ENCODE peak calls at places on chromosomes 16 and 17, in four cellular contexts. D is heart left ventricle; Y is CD8-positive, alpha-beta memory T cell; H is small intestine. M is an unnamed sample.

GRCh38 chr16:90020260-90020837 is 1.1 kb upstream of the DBNDD1 start:
- DNase-seq in D (no peak), Y (no peak), H (no peak), M (no peak)

GRCh38 chr17:81193470-81194224 is 27.6 kb upstream of the AATK start:
- DNase-seq in D (no peak), Y (no peak), H (no peak), M (no peak)

GRCh38 chr16:84322749-84323148 is 28.1 kb downstream of the WFDC1 start:
- DNase-seq in D (no peak), Y (no peak), H (no peak), M (no peak)

GRCh38 chr17:64216385-64217248 is 46.4 kb downstream of the TEX2 start:
- DNase-seq in D (peak), Y (no peak), H (peak), M (peak)

GRCh38 chr17:82117139-82118090 is 19.4 kb upstream of the FASN start:
- DNase-seq in D (no peak), Y (no peak), H (no peak), M (no peak)

GRCh38 chr17:55672585-55673501 is 49.8 kb downstream of the TMEM100 start:
- DNase-seq in D (no peak), Y (no peak), H (no peak), M (no peak)

GRCh38 chr17:14299261-14300093 is 1.4 kb upstream of the HS3ST3B1 start:
- DNase-seq in D (peak), Y (peak), H (no peak), M (no peak)

GRCh38 chr17:79933863-79934652 is 94.8 kb upstream of the CBX4 start:
- DNase-seq in D (no peak), Y (no peak), H (peak), M (no peak)

GRCh38 chr17:15257316-15257925 is 7.7 kb downstream of the PMP22 start:
- DNase-seq in D (peak), Y (peak), H (peak), M (peak)

GRCh38 chr16:27239906-27240655 is 28.5 kb downstream of the NSMCE1 start:
- DNase-seq in D (no peak), Y (no peak), H (no peak), M (no peak)

GRCh38 chr17:71885662-71886061 is 235.2 kb upstream of the SOX9 start:
- DNase-seq in D (no peak), Y (no peak), H (no peak), M (no peak)

GRCh38 chr17:43573579-43574321 is 27.6 kb upstream of the ETV4 start:
- DNase-seq in D (no peak), Y (no peak), H (peak), M (no peak)

GRCh38 chr16:16029431-16030011 is 80.1 kb downstream of the ABCC1 start:
- DNase-seq in D (no peak), Y (no peak), H (no peak), M (no peak)

GRCh38 chr17:80891096-80892018 is 100.3 kb upstream of the CHMP6 start:
- DNase-seq in D (peak), Y (peak), H (peak), M (peak)

GRCh38 chr17:82231312-82231561 is 2.4 kb downstream of the SLC16A3 start:
- DNase-seq in D (no peak), Y (no peak), H (no peak), M (no peak)

GRCh38 chr17:72719582-72720493 is 372.6 kb downstream of the SLC39A11 start:
- DNase-seq in D (no peak), Y (peak), H (peak), M (no peak)

GRCh38 chr17:39002991-39003715 is 36.0 kb upstream of the FBXO47 start:
- DNase-seq in D (peak), Y (no peak), H (peak), M (peak)

GRCh38 chr17:2120550-2121335 is 65.8 kb downstream of the HIC1 start:
- DNase-seq in D (no peak), Y (no peak), H (no peak), M (no peak)

GRCh38 chr17:38568845-38569510 is 36.8 kb downstream of the SRCIN1 start:
- DNase-seq in D (no peak), Y (no peak), H (no peak), M (no peak)

GRCh38 chr16:84090212-84090611 is 26.5 kb downstream of the MBTPS1 start:
- DNase-seq in D (no peak), Y (no peak), H (no peak), M (no peak)

GRCh38 chr17:8338806-8339205 is 834 bp upstream of the ODF4 start:
- DNase-seq in D (no peak), Y (no peak), H (no peak), M (no peak)

GRCh38 chr17:57264776-57265175 is 8.5 kb downstream of the MSI2 start:
- DNase-seq in D (no peak), Y (no peak), H (no peak), M (no peak)

GRCh38 chr16:30142672-30143346 is 19.8 kb upstream of the MAPK3 start:
- DNase-seq in D (no peak), Y (no peak), H (peak), M (no peak)

GRCh38 chr16:68655806-68656205 is 10.7 kb downstream of the CDH3 start:
- DNase-seq in D (no peak), Y (no peak), H (no peak), M (no peak)

GRCh38 chr17:33234930-33235685 is 58.0 kb downstream of the ASIC2 start:
- DNase-seq in D (peak), Y (no peak), H (peak), M (no peak)

GRCh38 chr17:17606416-17607000 is 15.0 kb upstream of the PEMT start:
- DNase-seq in D (no peak), Y (no peak), H (peak), M (no peak)

GRCh38 chr17:41629826-41630670 is 5.7 kb upstream of the KRT17 start:
- DNase-seq in D (peak), Y (no peak), H (peak), M (no peak)

GRCh38 chr17:7014995-7015586 is 2.7 kb downstream of the RNASEK start:
- DNase-seq in D (no peak), Y (peak), H (no peak), M (no peak)

GRCh38 chr17:29461807-29462206 is 71.6 kb downstream of the TAOK1 start:
- DNase-seq in D (no peak), Y (no peak), H (no peak), M (no peak)

GRCh38 chr17:82449136-82449882 is 1.2 kb downstream of the CYBC1 start:
- DNase-seq in D (no peak), Y (peak), H (peak), M (no peak)

GRCh38 chr17:7989781-7990655 is 12.4 kb upstream of the GUCY2D start:
- DNase-seq in D (peak), Y (peak), H (peak), M (peak)

GRCh38 chr17:82019905-82020873 is 2.5 kb downstream of the CENPX start:
- DNase-seq in D (peak), Y (peak), H (peak), M (no peak)

GRCh38 chr17:78341559-78342437 is 18.1 kb downstream of the SOCS3 start:
- DNase-seq in D (peak), Y (peak), H (peak), M (peak)

GRCh38 chr17:29140051-29140582 is 40.1 kb downstream of the MYO18A start:
- DNase-seq in D (peak), Y (peak), H (peak), M (peak)

GRCh38 chr17:55734128-55734781 is 11.6 kb upstream of the TMEM100 start:
- DNase-seq in D (no peak), Y (no peak), H (no peak), M (no peak)

GRCh38 chr17:29054835-29055234 is 11.9 kb downstream of the PIPOX start:
- DNase-seq in D (no peak), Y (no peak), H (no peak), M (no peak)

GRCh38 chr16:49204191-49204590 is 77.4 kb downstream of the CBLN1 start:
- DNase-seq in D (no peak), Y (no peak), H (no peak), M (no peak)

GRCh38 chr17:968812-969766 is 10.5 kb downstream of the NXN start:
- DNase-seq in D (peak), Y (no peak), H (no peak), M (no peak)
- H3K4me3 ChIP-seq in D (no peak), Y (no peak), H (no peak), M (peak)

DNA sequence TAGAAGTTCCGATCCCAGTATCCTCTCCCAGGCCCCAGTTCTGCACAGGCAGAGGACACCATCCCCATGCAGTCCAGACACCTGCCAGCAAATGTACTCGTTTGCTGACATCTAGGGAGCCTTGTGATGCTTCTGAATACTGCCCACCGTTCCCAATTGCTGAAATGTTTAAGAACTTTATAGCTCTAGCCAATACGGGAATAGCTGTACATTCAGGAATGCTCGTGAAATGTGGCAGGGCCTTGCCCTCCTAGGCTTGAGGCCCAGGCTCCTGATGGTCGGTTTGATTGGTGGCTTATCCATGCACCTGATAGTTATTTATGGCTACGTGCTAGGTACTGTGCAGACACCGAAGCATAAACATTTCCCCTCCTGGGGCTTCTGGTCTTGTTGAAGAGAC is 255.5 kb downstream of the PRKCA start:
- DNase-seq in D (no peak), Y (no peak), H (no peak), M (no peak)
- H3K4me3 ChIP-seq in D (no peak), Y (no peak), H (no peak), M (no peak)

GRCh38 chr17:4740025-4740351 is 260 bp upstream of the CXCL16 start:
- DNase-seq in D (no peak), Y (no peak), H (no peak), M (no peak)

GRCh38 chr17:4742133-4742532 is 2.4 kb upstream of the CXCL16 start:
- DNase-seq in D (no peak), Y (no peak), H (no peak), M (no peak)

GRCh38 chr17:4739122-4740024 is at the start of the genes CXCL16 and ZMYND15:
- DNase-seq in D (peak), Y (peak), H (peak), M (peak)

GRCh38 chr17:4741544-4741943 is 1.8 kb upstream of the CXCL16 start:
- DNase-seq in D (no peak), Y (no peak), H (no peak), M (no peak)

GRCh38 chr17:4740584-4740983 is 856 bp upstream of the CXCL16 start:
- DNase-seq in D (no peak), Y (no peak), H (no peak), M (no peak)
- H3K4me3 ChIP-seq in D (no peak), Y (peak), H (no peak), M (no peak)

GRCh38 chr17:61158372-61158771 is 241.3 kb upstream of the TBX2 start:
- DNase-seq in D (no peak), Y (no peak), H (no peak), M (no peak)
- H3K4me3 ChIP-seq in D (no peak), Y (no peak), H (no peak), M (no peak)

GRCh38 chr16:88655053-88655732 is 4.3 kb upstream of the CYBA start:
- DNase-seq in D (peak), Y (no peak), H (no peak), M (no peak)

GRCh38 chr16:88657371-88657770 is 5.5 kb downstream of the MVD start:
- DNase-seq in D (no peak), Y (no peak), H (no peak), M (no peak)

GRCh38 chr16:88655733-88656281 is 5.0 kb upstream of the CYBA start:
- DNase-seq in D (no peak), Y (no peak), H (no peak), M (no peak)

GRCh38 chr16:88654363-88655052 is 3.7 kb upstream of the CYBA start:
- DNase-seq in D (no peak), Y (no peak), H (no peak), M (no peak)

GRCh38 chr16:88656291-88656980 is 5.6 kb upstream of the CYBA start:
- DNase-seq in D (no peak), Y (no peak), H (no peak), M (no peak)
- H3K4me3 ChIP-seq in D (no peak), Y (no peak), H (no peak), M (no peak)